ENCODE peak calls at places on chromosomes 12 and 14, in nine cellular contexts. B, M, L, A, V, D, I, C and P are unnamed samples.

GRCh38 chr12:89861086-89861485 is 152.4 kb upstream of the ATP2B1 start:
- DNase-seq in C (no peak), D (no peak), L (peak), I (peak), B (no peak), A (no peak), M (no peak), V (peak), P (no peak)

GRCh38 chr12:42686514-42687172 is 97.1 kb upstream of the PRICKLE1 start:
- DNase-seq in D (no peak), B (no peak), I (peak), L (peak), C (peak), V (peak), A (no peak), M (no peak), P (no peak)

GRCh38 chr14:39614292-39614923 is 182.2 kb upstream of the FBXO33 start:
- DNase-seq in I (no peak), M (no peak), A (no peak), C (no peak), B (no peak), V (no peak), L (no peak), D (no peak), P (no peak)

GRCh38 chr12:70774055-70774454 is 136.8 kb upstream of the PTPRB start:
- DNase-seq in M (no peak), I (peak), L (no peak), A (no peak), B (no peak), D (peak), C (peak), V (peak), P (no peak)

GRCh38 chr14:57364659-57365450 is 25.5 kb upstream of the NAA30 start:
- DNase-seq in C (no peak), M (no peak), A (no peak), B (no peak), D (no peak), L (no peak), I (no peak), V (no peak), P (no peak)

GRCh38 chr12:32098112-32098511 is 8.5 kb upstream of the BICD1 start:
- DNase-seq in B (no peak), D (no peak), M (no peak), V (no peak), L (no peak), A (no peak), C (no peak), I (no peak), P (no peak)

GRCh38 chr14:70919774-70920173 is 12.5 kb downstream of the PCNX1 start:
- DNase-seq in M (peak), D (no peak), C (peak), V (no peak), B (no peak), L (peak), I (peak), A (no peak), P (no peak)

GRCh38 chr12:27305673-27306504 is 26.7 kb upstream of the BMAL2 start:
- DNase-seq in I (peak), C (peak), D (peak), M (no peak), V (no peak), L (peak), A (no peak), B (no peak), P (no peak)

GRCh38 chr14:23085458-23085857 is 9.5 kb downstream of the ACIN1 start:
- DNase-seq in V (peak), D (no peak), C (no peak), A (no peak), L (peak), I (no peak), B (no peak), M (no peak), P (no peak)

GRCh38 chr14:100640481-100641273 is 53.5 kb upstream of the BEGAIN start:
- DNase-seq in L (peak), I (no peak), M (peak), A (no peak), C (peak), B (no peak), V (no peak), D (no peak), P (no peak)

GRCh38 chr12:52178984-52179383 is 12.8 kb downstream of the KRT80 start:
- DNase-seq in C (no peak), L (no peak), B (no peak), A (no peak), M (peak), I (no peak), V (no peak), D (no peak), P (no peak)

GRCh38 chr14:105426416-105427130 is 6.9 kb downstream of the MTA1 start:
- DNase-seq in I (no peak), L (no peak), M (no peak), D (no peak), A (no peak), V (no peak), C (no peak), B (no peak), P (no peak)

GRCh38 chr12:78062781-78063180 is 232.1 kb downstream of the NAV3 start:
- DNase-seq in D (no peak), B (peak), A (no peak), L (peak), C (peak), M (peak), I (peak), V (peak), P (no peak)

GRCh38 chr12:75341873-75342272 is 7.4 kb downstream of the GLIPR1L1 start:
- DNase-seq in D (no peak), M (no peak), V (no peak), I (no peak), A (no peak), C (peak), B (no peak), L (no peak), P (no peak)

GRCh38 chr12:3753549-3754284 is 808 bp upstream of the CRACR2A start:
- DNase-seq in L (peak), M (no peak), B (no peak), I (no peak), D (no peak), C (no peak), A (no peak), V (no peak), P (peak)

GRCh38 chr12:94567784-94568183 is 82.6 kb downstream of the TMCC3 start:
- DNase-seq in I (no peak), B (no peak), M (no peak), A (no peak), L (no peak), D (no peak), V (no peak), C (no peak), P (no peak)

GRCh38 chr14:32933623-32933942 is 5.1 kb upstream of the NPAS3 start:
- DNase-seq in L (peak), V (no peak), D (no peak), C (peak), B (no peak), A (peak), I (no peak), M (no peak), P (no peak)

GRCh38 chr12:6228535-6229223 is 28.5 kb downstream of the CD9 start:
- DNase-seq in A (no peak), L (no peak), I (no peak), V (no peak), B (no peak), D (no peak), M (no peak), C (no peak), P (no peak)

DNA sequence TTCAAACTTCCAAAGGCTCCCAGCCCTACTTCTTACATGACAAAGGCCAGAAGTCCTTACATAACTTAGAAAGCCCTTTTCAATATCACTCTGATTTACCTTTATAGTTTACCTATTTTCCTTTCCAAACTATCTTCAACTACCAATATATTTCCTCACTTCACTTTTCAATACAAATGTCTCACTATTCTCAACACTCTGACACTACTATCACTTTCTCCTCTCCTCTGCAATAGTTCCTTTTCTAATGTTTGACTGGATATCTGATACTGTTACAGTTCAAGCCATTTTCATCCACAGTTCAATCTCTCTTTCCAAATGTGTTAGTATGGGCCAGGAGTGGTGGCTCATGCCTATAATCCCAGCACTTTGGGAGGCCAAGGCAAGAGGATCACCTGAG is 3.3 kb downstream of the SARNP start:
- DNase-seq in M (no peak), I (no peak), D (no peak), B (no peak), L (no peak), C (no peak), A (no peak), V (no peak), P (no peak)
- TF ChIP-seq CTCF in M (no peak), I (no peak), D (no peak), B (no peak), L (no peak), C (no peak), A (no peak), V (no peak), P (no peak)

GRCh38 chr12:103494388-103494787 is 1.4 kb downstream of the C12orf42 start:
- DNase-seq in V (no peak), I (no peak), A (no peak), B (no peak), L (no peak), D (no peak), M (no peak), C (no peak), P (no peak)

GRCh38 chr12:103495158-103495782 is 498 bp downstream of the C12orf42 start:
- DNase-seq in C (no peak), B (no peak), I (no peak), L (no peak), D (no peak), M (peak), A (peak), V (peak), P (peak)

GRCh38 chr12:103498990-103499389 is 3.2 kb upstream of the C12orf42 start:
- DNase-seq in A (no peak), M (no peak), V (no peak), D (no peak), L (no peak), B (no peak), I (no peak), C (no peak), P (no peak)

GRCh38 chr12:103493199-103493598 is 2.6 kb downstream of the C12orf42 start:
- DNase-seq in I (peak), A (no peak), L (no peak), M (no peak), D (no peak), C (no peak), V (peak), B (no peak), P (no peak)

GRCh38 chr12:103495783-103496456 is at the start of gene C12orf42:
- DNase-seq in B (peak), V (peak), M (peak), C (no peak), L (peak), A (peak), D (no peak), I (peak), P (peak)
- TF ChIP-seq CTCF in B (peak), V (peak), M (no peak), C (peak), L (peak), A (peak), D (no peak), I (peak), P (peak)

GRCh38 chr12:29023436-29024076 is 125.5 kb upstream of the FAR2 start:
- DNase-seq in I (no peak), L (no peak), D (no peak), M (no peak), A (no peak), C (no peak), V (no peak), B (peak), P (no peak)

GRCh38 chr12:29025936-29026335 is 123.1 kb upstream of the FAR2 start:
- DNase-seq in C (no peak), B (no peak), D (no peak), L (no peak), V (no peak), I (no peak), A (no peak), M (no peak), P (no peak)

GRCh38 chr12:29030006-29030405 is 119.1 kb upstream of the FAR2 start:
- DNase-seq in I (no peak), B (no peak), M (no peak), D (no peak), L (no peak), A (no peak), V (peak), C (no peak), P (no peak)

GRCh38 chr12:29026419-29026818 is 122.7 kb upstream of the FAR2 start:
- DNase-seq in C (peak), B (no peak), A (no peak), V (peak), D (no peak), I (no peak), L (no peak), M (no peak), P (no peak)

GRCh38 chr12:29024117-29024516 is 125.0 kb upstream of the FAR2 start:
- DNase-seq in D (peak), B (no peak), I (no peak), C (no peak), M (no peak), V (no peak), A (no peak), L (no peak), P (no peak)
- TF ChIP-seq CTCF in D (no peak), B (no peak), I (peak), C (no peak), M (no peak), V (peak), A (peak), L (peak), P (no peak)

DNA sequence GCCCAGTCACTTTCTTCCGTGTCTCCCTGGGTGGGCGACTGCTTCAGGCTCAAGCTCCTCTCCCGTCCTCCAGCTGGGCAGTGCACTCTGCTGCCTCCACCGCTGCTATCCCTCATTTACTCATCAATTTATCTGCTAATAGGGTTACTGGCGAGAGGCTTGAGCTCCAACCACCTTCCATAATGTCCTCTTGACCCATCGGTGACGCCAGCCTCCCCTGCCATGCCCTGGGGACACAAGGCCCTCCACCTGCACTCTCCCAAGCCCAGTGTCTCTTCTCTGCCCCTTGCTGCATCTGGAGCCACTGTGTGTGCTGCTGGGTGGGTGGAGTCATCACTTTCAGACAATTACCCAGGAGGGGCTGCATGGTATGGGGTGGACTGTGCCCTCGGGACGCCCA is 78.5 kb downstream of the TMEM132D start:
- DNase-seq in I (no peak), C (no peak), A (no peak), L (no peak), M (no peak), B (no peak), V (no peak), D (no peak), P (no peak)
- TF ChIP-seq CTCF in I (no peak), C (no peak), A (no peak), L (no peak), M (no peak), B (no peak), V (no peak), D (no peak), P (no peak)

GRCh38 chr14:58656671-58657411 is 19.1 kb downstream of the DACT1 start:
- DNase-seq in A (no peak), L (no peak), V (no peak), M (no peak), C (no peak), I (no peak), D (no peak), B (no peak), P (no peak)
- TF ChIP-seq CTCF in A (no peak), L (no peak), V (no peak), M (no peak), C (no peak), I (no peak), D (no peak), B (no peak), P (no peak)